ENCODE peak calls at places on chromosome 17, in six cellular contexts. One of them, this sample, is unnamed.
A peak's percentile ranks its signal among the peaks of the same experiment; 100 is the strongest.

GRCh38 chr17:14308965-14309879 is 8.3 kb downstream of the HS3ST3B1 start:
- DNase-seq in fibroblast of lung: peak; percentile 92
- DNase-seq in neural progenitor cell: peak; percentile 98
- DNase-seq in HCT116: no peak
- DNase-seq in PC-3: peak; percentile 82
- DNase-seq in H9: peak; percentile 100
- DNase-seq in this sample: peak; percentile 88

GRCh38 chr17:21674242-21674731 is 18.0 kb upstream of the KCNJ18 start:
- DNase-seq in fibroblast of lung: no peak
- DNase-seq in neural progenitor cell: no peak
- DNase-seq in HCT116: no peak
- DNase-seq in PC-3: no peak
- DNase-seq in H9: peak; percentile 27
- DNase-seq in this sample: no peak

GRCh38 chr17:73261617-73261951 is at the start of gene CPSF4L:
- DNase-seq in fibroblast of lung: no peak
- DNase-seq in neural progenitor cell: no peak
- DNase-seq in HCT116: no peak
- DNase-seq in PC-3: no peak
- DNase-seq in H9: no peak
- DNase-seq in this sample: no peak

GRCh38 chr17:67576471-67576870 is 141.3 kb upstream of the NOL11 start:
- DNase-seq in fibroblast of lung: no peak
- DNase-seq in neural progenitor cell: no peak
- DNase-seq in HCT116: no peak
- DNase-seq in PC-3: no peak
- DNase-seq in H9: no peak
- DNase-seq in this sample: no peak

GRCh38 chr17:46783031-46783593 is 35.4 kb downstream of the WNT3 start:
- DNase-seq in fibroblast of lung: no peak
- DNase-seq in neural progenitor cell: no peak
- DNase-seq in HCT116: no peak
- DNase-seq in PC-3: peak; percentile 55
- DNase-seq in H9: no peak
- DNase-seq in this sample: peak; percentile 76

GRCh38 chr17:6090253-6090652 is 20.1 kb downstream of the WSCD1 start:
- DNase-seq in fibroblast of lung: no peak
- DNase-seq in neural progenitor cell: no peak
- DNase-seq in HCT116: no peak
- DNase-seq in PC-3: no peak
- DNase-seq in H9: no peak
- DNase-seq in this sample: peak; percentile 68

GRCh38 chr17:75908201-75908600 is 3.5 kb upstream of the MRPL38 start:
- DNase-seq in fibroblast of lung: no peak
- DNase-seq in neural progenitor cell: no peak
- DNase-seq in HCT116: no peak
- DNase-seq in PC-3: no peak
- DNase-seq in H9: no peak
- DNase-seq in this sample: no peak

GRCh38 chr17:27569257-27569722 is 61.7 kb upstream of the LGALS9 start:
- DNase-seq in fibroblast of lung: peak; percentile 35
- DNase-seq in neural progenitor cell: peak; percentile 66
- DNase-seq in HCT116: no peak
- DNase-seq in PC-3: peak; percentile 31
- DNase-seq in H9: peak; percentile 94
- DNase-seq in this sample: no peak

GRCh38 chr17:2780931-2781454 is 15.2 kb upstream of the RAP1GAP2 start:
- DNase-seq in fibroblast of lung: no peak
- DNase-seq in neural progenitor cell: no peak
- DNase-seq in HCT116: no peak
- DNase-seq in PC-3: no peak
- DNase-seq in H9: no peak
- DNase-seq in this sample: no peak

GRCh38 chr17:68600123-68600880 is 865 bp downstream of the FAM20A start:
- DNase-seq in fibroblast of lung: no peak
- DNase-seq in neural progenitor cell: peak; percentile 75
- DNase-seq in HCT116: no peak
- DNase-seq in PC-3: no peak
- DNase-seq in H9: peak; percentile 88
- DNase-seq in this sample: no peak

GRCh38 chr17:5832886-5833285 is 237.3 kb upstream of the WSCD1 start:
- DNase-seq in fibroblast of lung: peak; percentile 14
- DNase-seq in neural progenitor cell: peak; percentile 16
- DNase-seq in HCT116: peak; percentile 58
- DNase-seq in PC-3: peak; percentile 83
- DNase-seq in H9: peak; percentile 29
- DNase-seq in this sample: no peak

GRCh38 chr17:33521784-33522183 is 228.7 kb upstream of the ASIC2 start:
- DNase-seq in fibroblast of lung: no peak
- DNase-seq in neural progenitor cell: peak; percentile 66
- DNase-seq in HCT116: no peak
- DNase-seq in PC-3: peak; percentile 11
- DNase-seq in H9: peak; percentile 80
- DNase-seq in this sample: peak; percentile 23

GRCh38 chr17:2393954-2394749 is 6.7 kb downstream of the MNT start:
- DNase-seq in fibroblast of lung: no peak
- DNase-seq in neural progenitor cell: peak; percentile 47
- DNase-seq in HCT116: no peak
- DNase-seq in PC-3: no peak
- DNase-seq in H9: peak; percentile 92
- DNase-seq in this sample: peak; percentile 45

GRCh38 chr17:10316986-10317834 is 55.6 kb downstream of the MYH13 start:
- DNase-seq in fibroblast of lung: peak; percentile 54
- DNase-seq in neural progenitor cell: peak; percentile 72
- DNase-seq in HCT116: peak; percentile 31
- DNase-seq in PC-3: peak; percentile 23
- DNase-seq in H9: peak; percentile 83
- DNase-seq in this sample: peak; percentile 71

GRCh38 chr17:7478276-7479138 is 924 bp downstream of the ZBTB4 start:
- DNase-seq in fibroblast of lung: peak; percentile 49
- DNase-seq in neural progenitor cell: peak; percentile 58
- DNase-seq in HCT116: no peak
- DNase-seq in PC-3: peak; percentile 13
- DNase-seq in H9: no peak
- DNase-seq in this sample: peak; percentile 64

GRCh38 chr17:21166599-21167265 is 40.0 kb downstream of the DHRS7B start:
- DNase-seq in fibroblast of lung: peak; percentile 70
- DNase-seq in neural progenitor cell: no peak
- DNase-seq in HCT116: no peak
- DNase-seq in PC-3: no peak
- DNase-seq in H9: no peak
- DNase-seq in this sample: no peak

GRCh38 chr17:81004336-81005015 is 12.8 kb downstream of the CHMP6 start:
- DNase-seq in fibroblast of lung: no peak
- DNase-seq in neural progenitor cell: peak; percentile 39
- DNase-seq in HCT116: no peak
- DNase-seq in PC-3: no peak
- DNase-seq in H9: no peak
- DNase-seq in this sample: no peak

GRCh38 chr17:42118545-42118944 is 2.6 kb downstream of the KAT2A start:
- DNase-seq in fibroblast of lung: peak; percentile 17
- DNase-seq in neural progenitor cell: peak; percentile 44
- DNase-seq in HCT116: peak; percentile 13
- DNase-seq in PC-3: no peak
- DNase-seq in H9: peak; percentile 64
- DNase-seq in this sample: no peak

GRCh38 chr17:60573139-60573975 is 26.6 kb upstream of the PPM1D start:
- DNase-seq in fibroblast of lung: no peak
- DNase-seq in neural progenitor cell: no peak
- DNase-seq in HCT116: no peak
- DNase-seq in PC-3: no peak
- DNase-seq in H9: no peak
- DNase-seq in this sample: no peak

GRCh38 chr17:78617371-78618061 is 40.3 kb upstream of the DNAH17 start:
- DNase-seq in fibroblast of lung: no peak
- DNase-seq in neural progenitor cell: no peak
- DNase-seq in HCT116: no peak
- DNase-seq in PC-3: no peak
- DNase-seq in H9: no peak
- DNase-seq in this sample: no peak

GRCh38 chr17:51354908-51355307 is 94.6 kb downstream of the UTP18 start:
- DNase-seq in fibroblast of lung: no peak
- DNase-seq in neural progenitor cell: no peak
- DNase-seq in HCT116: no peak
- DNase-seq in PC-3: no peak
- DNase-seq in H9: no peak
- DNase-seq in this sample: no peak

GRCh38 chr17:28325221-28325620 is 6.2 kb downstream of the TMEM97 start:
- DNase-seq in fibroblast of lung: no peak
- DNase-seq in neural progenitor cell: no peak
- DNase-seq in HCT116: no peak
- DNase-seq in PC-3: no peak
- DNase-seq in H9: peak; percentile 5
- DNase-seq in this sample: no peak

GRCh38 chr17:10126554-10127493 is 71.6 kb downstream of the GAS7 start:
- DNase-seq in fibroblast of lung: peak; percentile 90
- DNase-seq in neural progenitor cell: peak; percentile 19
- DNase-seq in HCT116: no peak
- DNase-seq in PC-3: no peak
- DNase-seq in H9: no peak
- DNase-seq in this sample: no peak

GRCh38 chr17:82892869-82893565 is 53.2 kb upstream of the ZNF750 start:
- DNase-seq in fibroblast of lung: peak; percentile 45
- DNase-seq in neural progenitor cell: no peak
- DNase-seq in HCT116: no peak
- DNase-seq in PC-3: no peak
- DNase-seq in H9: no peak
- DNase-seq in this sample: no peak

GRCh38 chr17:40561871-40562611 is 3.2 kb downstream of the CCR7 start:
- DNase-seq in fibroblast of lung: no peak
- DNase-seq in neural progenitor cell: no peak
- DNase-seq in HCT116: no peak
- DNase-seq in PC-3: no peak
- DNase-seq in H9: peak; percentile 42
- DNase-seq in this sample: no peak

GRCh38 chr17:17781591-17782424 is 55.0 kb downstream of the SREBF1 start:
- DNase-seq in fibroblast of lung: peak; percentile 67
- DNase-seq in neural progenitor cell: peak; percentile 78
- DNase-seq in HCT116: no peak
- DNase-seq in PC-3: peak; percentile 45
- DNase-seq in H9: peak; percentile 68
- DNase-seq in this sample: peak; percentile 70

GRCh38 chr17:32269377-32269776 is 3.7 kb downstream of the RHBDL3 start:
- DNase-seq in fibroblast of lung: no peak
- DNase-seq in neural progenitor cell: no peak
- DNase-seq in HCT116: no peak
- DNase-seq in PC-3: no peak
- DNase-seq in H9: no peak
- DNase-seq in this sample: no peak

GRCh38 chr17:51590071-51590470 is 329.7 kb downstream of the UTP18 start:
- DNase-seq in fibroblast of lung: no peak
- DNase-seq in neural progenitor cell: no peak
- DNase-seq in HCT116: no peak
- DNase-seq in PC-3: no peak
- DNase-seq in H9: no peak
- DNase-seq in this sample: no peak

GRCh38 chr17:80892900-80893603 is 98.6 kb upstream of the CHMP6 start:
- DNase-seq in fibroblast of lung: peak; percentile 76
- DNase-seq in neural progenitor cell: no peak
- DNase-seq in HCT116: peak; percentile 53
- DNase-seq in PC-3: peak; percentile 96
- DNase-seq in H9: no peak
- DNase-seq in this sample: no peak

GRCh38 chr17:21218101-21218500 is 4.1 kb upstream of the TMEM11 start:
- DNase-seq in fibroblast of lung: no peak
- DNase-seq in neural progenitor cell: peak; percentile 24
- DNase-seq in HCT116: no peak
- DNase-seq in PC-3: no peak
- DNase-seq in H9: peak; percentile 67
- DNase-seq in this sample: no peak

GRCh38 chr17:42182927-42183734 is 2.1 kb downstream of the HCRT start:
- DNase-seq in fibroblast of lung: peak; percentile 50
- DNase-seq in neural progenitor cell: no peak
- DNase-seq in HCT116: no peak
- DNase-seq in PC-3: no peak
- DNase-seq in H9: no peak
- DNase-seq in this sample: peak; percentile 62

GRCh38 chr17:79702071-79702470 is 28.7 kb upstream of the ENPP7 start:
- DNase-seq in fibroblast of lung: no peak
- DNase-seq in neural progenitor cell: peak; percentile 64
- DNase-seq in HCT116: no peak
- DNase-seq in PC-3: no peak
- DNase-seq in H9: peak; percentile 78
- DNase-seq in this sample: no peak
- TF ChIP-seq CTCF in fibroblast of lung: no peak
- TF ChIP-seq CTCF in neural progenitor cell: peak; percentile 46
- TF ChIP-seq CTCF in HCT116: peak; percentile 32
- TF ChIP-seq CTCF in PC-3: peak; percentile 35
- TF ChIP-seq CTCF in H9: peak; percentile 47
- TF ChIP-seq CTCF in this sample: no peak

DNA sequence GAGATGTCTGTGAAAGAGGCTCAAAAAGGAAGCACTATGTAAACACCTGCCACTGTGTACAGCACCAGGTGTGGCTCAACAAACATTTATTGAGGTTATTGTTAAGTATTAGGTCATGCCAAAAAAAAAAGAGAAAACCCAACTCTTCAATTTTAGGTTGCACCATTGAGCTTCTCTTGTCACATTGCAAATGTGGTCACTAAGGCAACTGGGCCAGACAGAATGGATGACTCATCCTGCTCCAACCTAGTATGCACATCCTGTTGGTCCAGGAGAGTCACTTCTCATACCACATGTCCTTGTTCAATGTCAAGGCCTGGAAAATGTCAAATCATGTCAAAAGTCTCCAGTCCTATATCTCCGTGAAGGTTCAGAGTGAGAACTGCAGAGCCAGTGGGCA is 25.0 kb downstream of the HOXB1 start:
- DNase-seq in fibroblast of lung: peak; percentile 72
- DNase-seq in neural progenitor cell: no peak
- DNase-seq in HCT116: peak; percentile 61
- DNase-seq in PC-3: peak; percentile 99
- DNase-seq in H9: no peak
- DNase-seq in this sample: no peak
- H3K9ac ChIP-seq in fibroblast of lung: no peak overlapping the region
- H3K9ac ChIP-seq in neural progenitor cell: no peak overlapping the region
- H3K9ac ChIP-seq in HCT116: no peak overlapping the region
- H3K9ac ChIP-seq in PC-3: peak overlapping the region; percentile 54
- H3K9ac ChIP-seq in H9: no peak overlapping the region
- H3K9ac ChIP-seq in this sample: no peak overlapping the region

DNA sequence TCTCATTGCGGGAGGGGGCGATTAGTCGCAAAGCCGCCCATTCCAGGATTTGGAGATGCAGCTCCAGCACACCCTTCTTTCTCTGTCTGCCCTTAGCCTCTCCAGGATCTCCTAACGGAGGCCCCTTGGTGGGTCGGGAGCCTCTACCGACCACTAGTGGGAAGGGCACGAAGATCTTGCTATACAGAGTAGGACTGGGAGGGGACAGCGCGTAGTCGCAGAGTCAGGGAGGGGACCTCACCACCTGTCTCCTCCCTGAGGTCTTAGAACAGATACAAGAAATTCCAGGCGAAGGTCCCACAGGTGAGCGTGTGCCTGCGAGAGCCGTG is 569 bp upstream of the SMTNL2 start:
- DNase-seq in fibroblast of lung: no peak
- DNase-seq in neural progenitor cell: peak; percentile 81
- DNase-seq in HCT116: peak; percentile 31
- DNase-seq in PC-3: no peak
- DNase-seq in H9: peak; percentile 75
- DNase-seq in this sample: no peak
- TF ChIP-seq CTCF in fibroblast of lung: peak; percentile 21
- TF ChIP-seq CTCF in neural progenitor cell: peak; percentile 62
- TF ChIP-seq CTCF in HCT116: peak; percentile 50
- TF ChIP-seq CTCF in PC-3: peak; percentile 11
- TF ChIP-seq CTCF in H9: peak; percentile 55
- TF ChIP-seq CTCF in this sample: no peak

GRCh38 chr17:3986270-3986938 is 22.2 kb upstream of the ATP2A3 start:
- DNase-seq in fibroblast of lung: no peak
- DNase-seq in neural progenitor cell: no peak
- DNase-seq in HCT116: no peak
- DNase-seq in PC-3: no peak
- DNase-seq in H9: peak; percentile 44
- DNase-seq in this sample: no peak
- H3K9ac ChIP-seq in fibroblast of lung: no peak overlapping the region
- H3K9ac ChIP-seq in neural progenitor cell: no peak overlapping the region
- H3K9ac ChIP-seq in HCT116: no peak overlapping the region
- H3K9ac ChIP-seq in PC-3: no peak overlapping the region
- H3K9ac ChIP-seq in H9: no peak overlapping the region
- H3K9ac ChIP-seq in this sample: no peak overlapping the region

This sample was measured in colonic mucosa.